ENCODE peak calls at places on chromosomes 4 and X, in four cellular contexts. X is aorta, J is tibial artery, U is heart left ventricle. Y is an unnamed sample.

GRCh38 chrX:15781964-15782711 is 8.1 kb upstream of the ZRSR2 start:
- DNase-seq in X (no peak), J (no peak), U (no peak), Y (no peak)

GRCh38 chrX:136525738-136526606 is 6.0 kb upstream of the VGLL1 start:
- DNase-seq in X (peak), J (peak), U (peak), Y (peak)

GRCh38 chr4:20356565-20356964 is 104.9 kb downstream of the SLIT2 start:
- DNase-seq in X (no peak), J (no peak), U (no peak), Y (no peak)

GRCh38 chr4:158164849-158165248 is 8.0 kb downstream of the GASK1B start:
- DNase-seq in X (no peak), J (no peak), U (no peak), Y (no peak)

GRCh38 chr4:79358438-79358837 is 32.6 kb upstream of the NAA11 start:
- DNase-seq in X (no peak), J (no peak), U (no peak), Y (no peak)

GRCh38 chrX:150256297-150256650 is 106.8 kb upstream of the MAMLD1 start:
- DNase-seq in X (no peak), J (no peak), U (no peak), Y (peak)

GRCh38 chr4:149896428-149896827 is 80.8 kb upstream of the IQCM start:
- DNase-seq in X (no peak), J (no peak), U (peak), Y (no peak)

GRCh38 chr4:47287735-47288134 is 175.8 kb downstream of the COMMD8 start:
- DNase-seq in X (no peak), J (no peak), U (no peak), Y (no peak)

GRCh38 chr4:13170131-13170530 is 314.0 kb downstream of the RAB28 start:
- DNase-seq in X (no peak), J (no peak), U (no peak), Y (no peak)

GRCh38 chrX:119067023-119067739 is 5.6 kb upstream of the CT47C1 start:
- DNase-seq in X (peak), J (peak), U (peak), Y (no peak)

GRCh38 chr4:5660185-5660584 is 48.2 kb downstream of the EVC2 start:
- DNase-seq in X (no peak), J (no peak), U (no peak), Y (no peak)

GRCh38 chr4:85720736-85721135 is 245.8 kb downstream of the ARHGAP24 start:
- DNase-seq in X (no peak), J (no peak), U (no peak), Y (no peak)

GRCh38 chr4:1241936-1242505 is 6.9 kb downstream of the CTBP1 start:
- DNase-seq in X (peak), J (peak), U (no peak), Y (no peak)

GRCh38 chr4:81723044-81723884 is 251.6 kb upstream of the RASGEF1B start:
- DNase-seq in X (no peak), J (no peak), U (no peak), Y (no peak)

GRCh38 chrX:97446298-97446882 is 562.7 kb downstream of the RPA4 start:
- DNase-seq in X (no peak), J (no peak), U (no peak), Y (no peak)

GRCh38 chr4:2135083-2135482 is 76.0 kb downstream of the NAT8L start:
- DNase-seq in X (no peak), J (no peak), U (no peak), Y (no peak)

GRCh38 chr4:104128031-104128849 is 366.5 kb downstream of the CXXC4 start:
- DNase-seq in X (no peak), J (no peak), U (no peak), Y (no peak)

GRCh38 chr4:111450867-111451266 is 694.4 kb upstream of the FAM241A start:
- DNase-seq in X (no peak), J (no peak), U (no peak), Y (no peak)

GRCh38 chr4:17535242-17535641 is 20.3 kb downstream of the CLRN2 start:
- DNase-seq in X (no peak), J (no peak), U (no peak), Y (no peak)

GRCh38 chr4:27807207-27807606 is 946.6 kb downstream of the STIM2 start:
- DNase-seq in X (no peak), J (no peak), U (no peak), Y (no peak)

GRCh38 chr4:48698029-48698901 is 81.8 kb downstream of the FRYL start:
- DNase-seq in X (no peak), J (peak), U (peak), Y (peak)

GRCh38 chrX:154809939-154810665 is 4.8 kb upstream of the MPP1 start:
- DNase-seq in X (no peak), J (no peak), U (no peak), Y (no peak)

GRCh38 chr4:88242144-88242543 is 42.2 kb downstream of the PPM1K start:
- DNase-seq in X (no peak), J (no peak), U (no peak), Y (no peak)

GRCh38 chr4:82773049-82773448 is 25.5 kb downstream of the SCD5 start:
- DNase-seq in X (no peak), J (no peak), U (no peak), Y (no peak)

GRCh38 chrX:155874571-155875244 is 6.4 kb upstream of the VAMP7 start:
- DNase-seq in X (no peak), J (no peak), U (no peak), Y (no peak)

GRCh38 chr4:181957088-181957487 is 286.1 kb upstream of the TENM3 start:
- DNase-seq in X (no peak), J (no peak), U (no peak), Y (no peak)

GRCh38 chr4:90306810-90307209 is 179.6 kb downstream of the CCSER1 start:
- DNase-seq in X (no peak), J (no peak), U (no peak), Y (no peak)

GRCh38 chr4:108036252-108036651 is 46.6 kb downstream of the HADH start:
- DNase-seq in X (no peak), J (no peak), U (no peak), Y (no peak)

GRCh38 chr4:168564024-168564423 is 67.2 kb downstream of the PALLD start:
- DNase-seq in X (no peak), J (no peak), U (no peak), Y (no peak)

GRCh38 chr4:4574792-4575191 is 32.9 kb upstream of the STX18 start:
- DNase-seq in X (no peak), J (peak), U (peak), Y (peak)

GRCh38 chr4:26420438-26420837 is 69.8 kb downstream of the CCKAR start:
- DNase-seq in X (no peak), J (no peak), U (no peak), Y (no peak)

GRCh38 chrX:47215291-47215900 is 3.1 kb upstream of the CDK16 start:
- DNase-seq in X (peak), J (no peak), U (no peak), Y (no peak)

GRCh38 chrX:106959897-106960296 is 39.7 kb downstream of the CLDN2 start:
- DNase-seq in X (no peak), J (no peak), U (no peak), Y (no peak)

GRCh38 chr4:123418486-123418931 is 21.9 kb downstream of the SPRY1 start:
- DNase-seq in X (no peak), J (no peak), U (no peak), Y (no peak)

GRCh38 chrX:13386636-13387035 is 66.8 kb upstream of the ATXN3L start:
- DNase-seq in X (no peak), J (no peak), U (no peak), Y (no peak)

GRCh38 chr4:142474398-142475087 is 371.6 kb downstream of the INPP4B start:
- DNase-seq in X (no peak), J (no peak), U (no peak), Y (no peak)

GRCh38 chrX:39757971-39758370 is 339.8 kb downstream of the BCOR start:
- DNase-seq in X (no peak), J (no peak), U (no peak), Y (no peak)

GRCh38 chr4:97432551-97432950 is 710.7 kb downstream of the STPG2 start:
- DNase-seq in X (no peak), J (no peak), U (no peak), Y (no peak)

GRCh38 chr4:186137193-186137792 is 32.8 kb downstream of the FAM149A start:
- DNase-seq in X (no peak), J (no peak), U (no peak), Y (no peak)

GRCh38 chr4:168710353-168710946 is 213.6 kb downstream of the PALLD start:
- DNase-seq in X (no peak), J (peak), U (peak), Y (no peak)

GRCh38 chr4:146096374-146096773 is 79.1 kb upstream of the LSM6 start:
- DNase-seq in X (no peak), J (no peak), U (no peak), Y (no peak)
- H3K27ac ChIP-seq in X (no peak), J (no peak), U (no peak), Y (no peak)

GRCh38 chrX:132219343-132219768 is at the start of gene RAP2C:
- DNase-seq in X (peak), J (peak), U (peak), Y (peak)
- H3K27ac ChIP-seq in X (peak), J (peak), U (peak), Y (peak)

DNA sequence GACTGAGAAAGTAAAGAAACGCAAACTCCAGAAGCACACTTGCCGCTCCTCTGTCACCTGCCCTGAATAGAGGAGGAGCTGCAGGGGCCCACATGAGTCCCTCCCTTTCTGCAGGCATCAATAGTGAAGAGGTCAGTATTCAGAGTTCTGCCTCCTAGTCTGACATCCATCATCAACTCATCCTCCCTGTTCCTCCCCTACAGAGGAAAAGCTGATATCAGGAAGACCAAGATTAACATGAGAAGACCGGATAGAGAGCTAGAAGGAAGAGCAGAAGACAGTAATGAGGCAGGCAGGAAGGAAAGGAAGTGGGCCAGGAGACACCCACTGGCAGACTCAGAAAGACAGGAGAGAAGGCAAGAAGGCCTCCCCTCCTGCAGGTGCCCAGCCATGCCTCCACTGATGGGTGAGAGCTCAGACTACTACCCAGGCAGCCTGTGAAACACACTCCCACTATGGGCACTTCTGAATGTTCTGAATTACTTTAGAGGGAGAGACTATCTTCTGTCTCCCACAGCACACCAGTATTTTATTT is 74.6 kb downstream of the CC2D2A start:
- DNase-seq in X (no peak), J (no peak), U (no peak), Y (no peak)
- H3K27ac ChIP-seq in X (no peak), J (no peak), U (no peak), Y (no peak)

GRCh38 chrX:21657318-21658151 is 595 bp downstream of the KLHL34 start:
- DNase-seq in X (peak), J (no peak), U (no peak), Y (no peak)

GRCh38 chrX:21659320-21659719 is 1.2 kb upstream of the KLHL34 start:
- DNase-seq in X (no peak), J (no peak), U (no peak), Y (no peak)

GRCh38 chrX:21658152-21658737 is at the start of gene KLHL34:
- DNase-seq in X (no peak), J (no peak), U (peak), Y (no peak)

GRCh38 chrX:21656587-21657317 is 1.4 kb downstream of the KLHL34 start:
- DNase-seq in X (no peak), J (no peak), U (peak), Y (no peak)

GRCh38 chrX:21658746-21659145 is 616 bp upstream of the KLHL34 start:
- DNase-seq in X (no peak), J (no peak), U (no peak), Y (no peak)
- H3K27ac ChIP-seq in X (no peak), J (no peak), U (peak), Y (peak)

DNA sequence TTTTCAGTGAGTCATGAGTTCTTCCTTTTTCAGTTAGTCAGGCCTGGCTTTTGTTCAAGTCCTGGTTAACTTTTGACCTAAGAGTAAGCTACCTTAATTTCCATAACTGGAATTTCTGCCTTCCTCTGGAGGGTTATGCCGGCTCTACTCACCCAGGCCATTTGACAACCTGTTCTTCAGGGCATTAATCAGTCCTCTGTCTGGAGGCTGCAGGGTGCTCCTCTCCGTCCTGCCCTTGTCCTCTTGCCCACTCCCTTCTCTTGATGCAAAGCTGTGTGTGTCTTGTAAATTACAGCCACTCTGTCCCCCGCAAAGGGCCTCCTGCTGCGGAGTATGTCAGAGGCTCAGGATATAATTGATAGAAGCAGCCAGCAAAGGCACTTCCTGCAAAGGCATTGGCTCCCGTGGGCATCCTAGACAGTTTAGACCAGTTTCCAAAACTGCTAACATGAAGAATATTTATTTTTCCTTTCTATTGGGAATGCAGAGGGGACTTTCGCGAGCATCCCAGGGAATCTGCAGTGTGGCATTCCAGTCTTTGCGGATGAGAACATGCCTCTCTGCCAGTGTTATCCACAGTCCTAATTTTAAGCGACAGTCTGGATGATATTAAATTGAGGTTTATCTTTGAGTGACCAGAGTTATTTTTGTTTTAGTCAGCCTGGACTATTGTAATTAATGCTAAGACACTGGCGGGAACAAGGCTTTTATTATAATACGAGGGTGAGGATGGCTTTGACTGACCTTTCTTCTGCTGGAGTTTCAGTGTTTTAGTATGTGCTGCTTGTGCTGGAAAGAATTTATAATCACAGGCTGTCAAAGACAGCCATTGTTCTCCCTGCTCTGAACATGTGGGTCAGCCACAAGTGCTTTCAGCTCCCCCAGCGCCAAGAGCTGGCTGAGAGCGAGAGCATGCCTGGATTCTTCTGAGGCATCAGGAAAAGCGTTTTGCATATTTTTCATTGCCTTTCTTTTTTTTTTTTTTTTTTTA is 74.2 kb downstream of the LIMCH1 start:
- DNase-seq in X (no peak), J (peak), U (peak), Y (peak)
- H3K27ac ChIP-seq in X (no peak), J (peak), U (peak), Y (peak)

GRCh38 chr4:3368841-3369760 is 72.7 kb upstream of the HGFAC start:
- DNase-seq in X (no peak), J (no peak), U (no peak), Y (peak)

GRCh38 chr4:3368334-3368733 is 73.4 kb upstream of the HGFAC start:
- DNase-seq in X (no peak), J (no peak), U (no peak), Y (peak)

GRCh38 chr4:3371038-3371437 is 70.7 kb upstream of the HGFAC start:
- DNase-seq in X (no peak), J (no peak), U (no peak), Y (peak)

GRCh38 chr4:3371581-3372001 is 70.2 kb upstream of the HGFAC start:
- DNase-seq in X (no peak), J (no peak), U (no peak), Y (peak)

GRCh38 chr4:3369781-3370660 is 71.7 kb upstream of the HGFAC start:
- DNase-seq in X (peak), J (peak), U (no peak), Y (peak)
- H3K27ac ChIP-seq in X (no peak), J (peak), U (no peak), Y (peak)

DNA sequence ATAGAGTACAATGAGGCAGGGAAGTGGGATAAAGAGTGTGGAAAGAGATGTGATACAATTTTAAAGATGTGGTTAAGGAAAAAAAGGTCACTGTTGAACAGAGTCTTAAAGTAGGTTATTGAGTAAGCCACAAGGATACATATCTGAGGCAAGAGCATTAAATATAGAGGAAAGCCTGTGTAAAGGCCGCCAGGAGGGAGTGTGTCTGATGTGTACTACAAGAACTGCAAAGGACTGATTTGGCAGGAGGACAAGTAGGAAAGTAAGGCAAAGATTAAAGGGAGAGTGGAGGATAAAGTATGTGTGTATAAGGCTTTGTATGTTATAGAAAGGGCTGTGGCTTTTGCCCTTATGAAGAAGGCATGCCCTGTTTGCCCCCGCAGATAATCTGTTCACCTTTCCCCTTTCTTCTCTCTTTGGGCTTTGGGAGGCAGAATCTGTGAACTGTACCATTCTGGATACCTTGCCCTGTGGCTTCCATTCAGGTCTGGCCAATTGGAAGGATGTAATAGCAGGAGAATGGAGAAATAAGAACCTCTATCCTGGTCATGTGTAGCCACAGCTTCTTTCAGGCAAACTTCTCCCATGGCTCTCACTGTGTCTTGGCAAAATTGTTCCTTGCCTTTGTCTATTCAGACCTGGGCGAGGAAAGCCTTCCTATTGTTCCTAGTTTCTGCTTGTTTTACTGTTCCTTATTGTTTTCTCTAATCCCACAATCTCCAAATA is 68.9 kb upstream of the FAM47B start:
- DNase-seq in X (no peak), J (no peak), U (no peak), Y (no peak)
- H3K27ac ChIP-seq in X (no peak), J (no peak), U (no peak), Y (no peak)

DNA sequence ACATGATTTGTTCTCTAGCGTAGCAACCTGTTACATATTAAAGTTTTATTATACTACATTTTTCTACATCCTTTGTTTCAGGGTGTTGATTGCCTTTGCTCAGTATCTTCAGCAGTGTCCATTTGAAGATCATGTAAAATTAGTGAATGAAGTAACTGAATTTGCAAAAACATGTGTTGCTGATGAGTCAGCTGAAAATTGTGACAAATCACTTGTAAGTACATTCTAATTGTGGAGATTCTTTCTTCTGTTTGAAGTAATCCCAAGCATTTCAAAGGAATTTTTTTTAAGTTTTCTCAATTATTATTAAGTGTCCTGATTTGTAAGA is 2.4 kb downstream of the ALB start:
- DNase-seq in X (no peak), J (no peak), U (no peak), Y (no peak)
- H3K27ac ChIP-seq in X (no peak), J (no peak), U (no peak), Y (no peak)

DNA sequence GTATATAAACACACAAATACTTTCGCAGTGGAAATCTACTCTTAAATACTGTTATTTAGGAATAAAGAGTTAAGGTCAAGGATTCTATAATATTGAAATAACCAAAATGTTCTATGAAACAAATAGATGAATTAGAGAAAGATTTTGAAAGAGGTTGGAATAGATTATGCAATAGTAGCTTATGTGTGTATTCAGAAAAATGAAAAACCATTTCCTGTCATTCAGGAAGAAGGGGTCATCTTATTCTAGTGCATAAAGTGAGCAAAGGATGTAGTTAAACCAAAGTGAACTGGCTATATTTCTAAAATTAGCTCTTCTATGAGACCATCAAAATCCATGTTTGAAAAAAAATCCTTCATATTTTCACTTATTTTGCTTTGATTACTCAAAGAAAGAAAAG is 30.0 kb upstream of the MYOZ2 start:
- DNase-seq in X (no peak), J (no peak), U (no peak), Y (no peak)
- H3K27ac ChIP-seq in X (no peak), J (no peak), U (no peak), Y (peak)

GRCh38 chr4:183468210-183469095 is 24.0 kb downstream of the CDKN2AIP start:
- DNase-seq in X (no peak), J (no peak), U (no peak), Y (no peak)

GRCh38 chr4:183471960-183472708 is 27.7 kb downstream of the CDKN2AIP start:
- DNase-seq in X (peak), J (peak), U (peak), Y (peak)

GRCh38 chr4:183467246-183467645 is 22.8 kb downstream of the CDKN2AIP start:
- DNase-seq in X (no peak), J (no peak), U (no peak), Y (no peak)

GRCh38 chr4:183469327-183469726 is 24.9 kb downstream of the CDKN2AIP start:
- DNase-seq in X (no peak), J (no peak), U (no peak), Y (no peak)

GRCh38 chr4:183469936-183470335 is 25.5 kb downstream of the CDKN2AIP start:
- DNase-seq in X (no peak), J (no peak), U (no peak), Y (no peak)
- H3K27ac ChIP-seq in X (no peak), J (no peak), U (no peak), Y (no peak)

Y was measured in right atrium auricular region.